ENCODE peak calls at places on chromosomes 2 and 18, in four cellular contexts. F, B, M and H are unnamed samples.

GRCh38 chr18:22469061-22469689 is 51.5 kb upstream of the CTAGE1 start:
- DNase-seq in F (no peak), M (no peak), B (no peak), H (no peak)

GRCh38 chr18:50981381-50981780 is 13.5 kb downstream of the ELAC1 start:
- DNase-seq in F (no peak), B (no peak), M (peak), H (no peak)

GRCh38 chr2:20501974-20502373 is 55.1 kb downstream of the RHOB start:
- DNase-seq in M (peak), F (no peak), B (no peak), H (no peak)

GRCh38 chr2:23430263-23430662 is 45.3 kb downstream of the KLHL29 start:
- DNase-seq in B (no peak), M (peak), F (no peak), H (no peak)

GRCh38 chr18:7066965-7067555 is 50.5 kb downstream of the LAMA1 start:
- DNase-seq in B (no peak), M (peak), F (no peak), H (no peak)

GRCh38 chr2:84065857-84066256 is 393.2 kb downstream of the SUCLG1 start:
- DNase-seq in M (no peak), F (no peak), B (no peak), H (no peak)

GRCh38 chr2:207135340-207135739 is 30.4 kb downstream of the KLF7 start:
- DNase-seq in B (no peak), F (no peak), M (no peak), H (no peak)

GRCh38 chr18:46152436-46152807 is 48.2 kb downstream of the HAUS1 start:
- DNase-seq in B (no peak), F (peak), M (peak), H (peak)

GRCh38 chr2:6924918-6925194 is 7.6 kb downstream of the RNF144A start:
- DNase-seq in M (no peak), F (no peak), B (no peak), H (no peak)

GRCh38 chr2:65957454-65957853 is 477.5 kb upstream of the MEIS1 start:
- DNase-seq in M (no peak), B (peak), F (no peak), H (no peak)

GRCh38 chr18:47594063-47594462 is 336.4 kb downstream of the SMAD2 start:
- DNase-seq in M (no peak), B (peak), F (no peak), H (no peak)

GRCh38 chr2:171688129-171688465 is 828 bp downstream of the DYNC1I2 start:
- DNase-seq in F (no peak), M (peak), B (no peak), H (no peak)

GRCh38 chr2:128584296-128584900 is 265.7 kb upstream of the HS6ST1 start:
- DNase-seq in B (no peak), M (no peak), F (no peak), H (no peak)

GRCh38 chr2:16461672-16462071 is 204.0 kb downstream of the CYRIA start:
- DNase-seq in M (no peak), F (no peak), B (peak), H (no peak)

GRCh38 chr2:224819075-224819474 is 102.9 kb upstream of the CCDC195 start:
- DNase-seq in F (no peak), M (no peak), B (no peak), H (no peak)

GRCh38 chr2:109170645-109171044 is 41.6 kb downstream of the SH3RF3 start:
- DNase-seq in M (no peak), B (peak), F (no peak), H (no peak)

GRCh38 chr2:151028691-151029176 is 232.9 kb downstream of the RBM43 start:
- DNase-seq in F (no peak), M (no peak), B (no peak), H (no peak)

GRCh38 chr2:151029406-151030157 is 232.1 kb downstream of the RBM43 start:
- DNase-seq in M (no peak), F (no peak), B (no peak), H (no peak)

GRCh38 chr2:151033454-151034248 is 228.0 kb downstream of the RBM43 start:
- DNase-seq in B (no peak), M (no peak), F (no peak), H (no peak)

GRCh38 chr2:151032741-151033152 is 228.9 kb downstream of the RBM43 start:
- DNase-seq in M (peak), B (no peak), F (no peak), H (no peak)

GRCh38 chr2:151030663-151031230 is 230.9 kb downstream of the RBM43 start:
- DNase-seq in B (peak), F (no peak), M (no peak), H (no peak)
- TF ChIP-seq CTCF in B (peak), F (peak), M (peak), H (no peak)

GRCh38 chr2:144453039-144453336 is 66.9 kb downstream of the ZEB2 start:
- DNase-seq in M (no peak), B (no peak), F (no peak), H (no peak)
- H3K4me3 ChIP-seq in M (no peak), B (peak), F (peak), H (no peak)

GRCh38 chr2:26185954-26186353 is 13.1 kb downstream of the GAREM2 start:
- DNase-seq in B (no peak), M (no peak), F (no peak), H (no peak)

GRCh38 chr2:26186371-26186770 is 13.5 kb downstream of the GAREM2 start:
- DNase-seq in F (no peak), M (no peak), B (no peak), H (no peak)

GRCh38 chr2:26185304-26185928 is 12.5 kb downstream of the GAREM2 start:
- DNase-seq in M (no peak), F (no peak), B (no peak), H (no peak)

GRCh38 chr2:26184086-26184485 is 11.2 kb downstream of the GAREM2 start:
- DNase-seq in F (no peak), M (no peak), B (peak), H (no peak)

DNA sequence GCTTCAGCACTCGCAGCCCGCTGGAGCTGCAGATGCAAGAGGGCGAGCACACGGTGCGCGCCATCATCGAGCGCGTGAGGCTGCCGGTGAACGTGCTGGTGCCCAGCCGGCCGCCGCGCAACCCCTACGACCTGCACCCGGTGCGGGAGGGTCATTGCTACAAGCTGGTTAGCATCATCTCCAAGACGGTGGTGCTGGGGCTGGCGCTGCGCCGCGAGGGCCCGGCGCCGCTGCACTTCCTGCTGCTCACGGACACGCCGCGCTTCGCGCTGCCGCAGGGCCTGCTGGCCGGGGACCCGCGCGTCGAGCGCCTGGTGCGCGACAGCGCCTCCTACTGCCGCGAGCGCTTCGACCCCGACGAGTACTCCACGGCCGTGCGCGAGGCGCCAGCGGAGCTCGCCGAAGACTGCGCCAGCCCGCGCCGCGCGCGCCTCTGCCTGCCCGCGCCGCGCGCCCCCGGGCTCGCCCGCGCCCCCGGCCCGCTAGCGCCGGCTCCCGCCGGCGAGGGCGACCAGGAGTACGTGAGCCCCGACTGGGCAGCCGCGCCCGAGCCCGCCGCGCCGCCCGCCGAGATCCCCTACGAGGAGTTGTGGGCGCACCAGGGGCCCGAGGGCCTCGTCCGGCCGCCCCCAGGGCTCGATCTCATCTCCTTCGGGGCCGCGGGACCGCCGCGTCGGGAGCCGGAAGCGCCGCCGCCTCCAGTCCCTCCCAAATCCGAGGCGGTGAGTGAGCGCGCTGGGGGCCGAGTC is 11.8 kb downstream of the GAREM2 start:
- DNase-seq in M (peak), F (peak), B (peak), H (peak)
- TF ChIP-seq CTCF in M (peak), F (peak), B (peak), H (peak)

GRCh38 chr2:238369516-238370481 is 49.5 kb downstream of the TRAF3IP1 start:
- DNase-seq in M (no peak), B (no peak), F (no peak), H (no peak)
- H3K4me3 ChIP-seq in M (no peak), B (no peak), F (no peak), H (no peak)

GRCh38 chr2:196991061-196991460 is 64.6 kb upstream of the PGAP1 start:
- DNase-seq in M (no peak), F (no peak), B (no peak), H (no peak)
- TF ChIP-seq CTCF in M (no peak), F (no peak), B (no peak), H (no peak)

GRCh38 chr2:165253178-165253577 is 14.0 kb downstream of the SCN2A start:
- DNase-seq in F (no peak), B (no peak), M (no peak), H (no peak)
- H3K4me3 ChIP-seq in F (no peak), B (no peak), M (no peak), H (no peak)

GRCh38 chr2:213934560-213934959 is 476.3 kb upstream of the VWC2L start:
- DNase-seq in F (no peak), B (peak), M (peak), H (no peak)
- TF ChIP-seq CTCF in F (peak), B (peak), M (peak), H (no peak)

GRCh38 chr2:79980116-79980515 is 324.4 kb downstream of the LRRTM1 start:
- DNase-seq in M (no peak), F (no peak), B (no peak), H (no peak)

GRCh38 chr2:79984476-79984875 is 320.1 kb downstream of the LRRTM1 start:
- DNase-seq in F (no peak), M (no peak), B (no peak), H (no peak)

GRCh38 chr2:79982445-79982844 is 322.1 kb downstream of the LRRTM1 start:
- DNase-seq in F (no peak), M (no peak), B (peak), H (no peak)

GRCh38 chr2:79980816-79981215 is 323.7 kb downstream of the LRRTM1 start:
- DNase-seq in B (no peak), F (no peak), M (no peak), H (no peak)

DNA sequence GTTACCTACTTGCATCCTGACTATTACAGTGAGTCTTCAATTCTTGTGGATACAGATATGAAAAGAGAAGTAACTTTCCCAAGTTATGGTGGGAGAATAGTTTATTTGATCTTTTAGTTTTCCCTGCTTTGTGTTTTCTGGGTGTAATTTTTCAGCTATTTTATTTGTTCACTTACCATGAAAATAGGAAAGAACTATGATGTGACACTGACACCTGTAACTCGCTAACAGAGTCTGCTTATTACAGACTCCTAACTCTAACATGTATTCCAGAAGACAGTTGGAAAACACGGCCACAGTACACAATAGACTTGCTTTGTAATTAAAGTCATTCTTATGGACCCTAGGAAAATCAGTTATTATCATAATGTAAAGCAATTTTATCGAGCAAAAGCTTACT is 323.2 kb downstream of the LRRTM1 start:
- DNase-seq in B (no peak), F (no peak), M (no peak), H (no peak)
- H3K4me3 ChIP-seq in B (no peak), F (no peak), M (no peak), H (no peak)

GRCh38 chr2:172977330-172978052 is 98.2 kb upstream of the MAP3K20 start:
- DNase-seq in F (no peak), M (no peak), B (peak), H (no peak)
- TF ChIP-seq CTCF in F (no peak), M (no peak), B (peak), H (no peak)